ENCODE peak calls at places on chromosomes 5 and 9, in four cellular contexts. Q is cardiac fibroblast, A is HAP-1, W is OCI-LY7. T is an unnamed sample.

GRCh38 chr5:153782589-153783238 is 256.0 kb downstream of the FAM114A2 start:
- DNase-seq in A (no peak), Q (no peak), W (no peak), T (no peak)

GRCh38 chr5:154311362-154311761 is 120.8 kb downstream of the GALNT10 start:
- DNase-seq in Q (no peak), W (no peak), A (no peak), T (no peak)

GRCh38 chr5:142303576-142303975 is 21.2 kb downstream of the SPRY4 start:
- DNase-seq in W (no peak), A (no peak), Q (peak), T (no peak)

GRCh38 chr5:83721878-83722779 is 1.5 kb upstream of the HAPLN1 start:
- DNase-seq in Q (peak), A (peak), W (no peak), T (peak)

GRCh38 chr5:124581866-124582650 is 164.4 kb downstream of the ZNF608 start:
- DNase-seq in Q (no peak), A (no peak), W (no peak), T (no peak)

GRCh38 chr9:99294850-99295461 is 72.9 kb downstream of the SEC61B start:
- DNase-seq in W (no peak), A (no peak), Q (peak), T (no peak)

GRCh38 chr9:132548971-132549649 is 33.3 kb upstream of the BARHL1 start:
- DNase-seq in W (no peak), A (no peak), Q (peak), T (no peak)

GRCh38 chr5:72167790-72168189 is 60.5 kb downstream of the MAP1B start:
- DNase-seq in W (no peak), Q (peak), A (no peak), T (no peak)

GRCh38 chr9:4048441-4048840 is 251.4 kb downstream of the GLIS3 start:
- DNase-seq in Q (peak), A (peak), W (no peak), T (no peak)

GRCh38 chr5:169126376-169127043 is 174.4 kb downstream of the SLIT3 start:
- DNase-seq in A (no peak), Q (peak), W (no peak), T (no peak)

GRCh38 chr5:116573279-116573616 is 1.4 kb downstream of the SEMA6A start:
- DNase-seq in W (no peak), A (no peak), Q (peak), T (no peak)

GRCh38 chr5:179824745-179825112 is 4.0 kb downstream of the SQSTM1 start:
- DNase-seq in Q (no peak), W (no peak), A (no peak), T (no peak)

GRCh38 chr5:114377946-114378345 is 16.1 kb downstream of the KCNN2 start:
- DNase-seq in Q (no peak), A (no peak), W (no peak), T (no peak)

GRCh38 chr9:109101810-109102209 is 17.9 kb downstream of the TMEM245 start:
- DNase-seq in Q (peak), W (peak), A (no peak), T (no peak)

GRCh38 chr9:125659954-125660353 is 47.1 kb downstream of the MAPKAP1 start:
- DNase-seq in A (no peak), W (no peak), Q (peak), T (no peak)

GRCh38 chr5:104053057-104053666 is 490.6 kb upstream of the NUDT12 start:
- DNase-seq in A (no peak), W (no peak), Q (no peak), T (no peak)

GRCh38 chr9:91690540-91691249 is 259.3 kb downstream of the ROR2 start:
- DNase-seq in W (no peak), A (no peak), Q (no peak), T (no peak)

GRCh38 chr9:36991516-36992134 is 42.4 kb downstream of the PAX5 start:
- DNase-seq in Q (peak), A (peak), W (peak), T (no peak)

GRCh38 chr5:36060516-36060885 is 6.2 kb downstream of the UGT3A2 start:
- DNase-seq in A (peak), W (peak), Q (no peak), T (no peak)

GRCh38 chr5:14306415-14306814 is 163.3 kb downstream of the TRIO start:
- DNase-seq in W (no peak), Q (no peak), A (no peak), T (no peak)

GRCh38 chr9:115814081-115814480 is 339.5 kb upstream of the PAPPA start:
- DNase-seq in W (no peak), Q (no peak), A (no peak), T (no peak)

GRCh38 chr9:6764570-6765334 is 7.0 kb downstream of the KDM4C start:
- DNase-seq in W (no peak), Q (no peak), A (no peak), T (no peak)

GRCh38 chr9:68804911-68805889 is 100.2 kb downstream of the PIP5K1B start:
- DNase-seq in Q (no peak), W (no peak), A (no peak), T (no peak)

GRCh38 chr5:140056880-140057279 is 13.8 kb upstream of the NRG2 start:
- DNase-seq in A (no peak), Q (no peak), W (no peak), T (no peak)

T was measured in osteocyte.